ENCODE peak calls at places on chromosome 1, in five cellular contexts. M is body of pancreas, W is RWPE1, E is epithelial cell of esophagus, S is AG04449. I is an unnamed sample.

GRCh38 chr1:234188454-234188792 is 184.8 kb upstream of the COA6 start:
- DNase-seq in M (no peak), W (no peak), E (peak), S (no peak), I (peak)

GRCh38 chr1:210394281-210394798 is 65.6 kb downstream of the HHAT start:
- DNase-seq in M (no peak), W (no peak), E (no peak), S (no peak), I (peak)

GRCh38 chr1:76944942-76945341 is 77.7 kb downstream of the ST6GALNAC5 start:
- DNase-seq in M (no peak), W (no peak), E (no peak), S (no peak), I (no peak)

GRCh38 chr1:206803221-206803730 is 31.0 kb upstream of the IL10 start:
- DNase-seq in M (peak), W (no peak), E (no peak), S (no peak), I (peak)

GRCh38 chr1:67342002-67342890 is 34.6 kb downstream of the IL12RB2 start:
- DNase-seq in M (no peak), W (no peak), E (no peak), S (no peak), I (peak)

GRCh38 chr1:14913475-14914155 is 239.9 kb upstream of the TMEM51 start:
- DNase-seq in M (no peak), W (peak), E (peak), S (no peak), I (no peak)

GRCh38 chr1:109472779-109473178 is 6.4 kb downstream of the SYPL2 start:
- DNase-seq in M (no peak), W (no peak), E (no peak), S (no peak), I (no peak)

GRCh38 chr1:165644064-165644735 is 13.2 kb downstream of the MGST3 start:
- DNase-seq in M (no peak), W (no peak), E (peak), S (no peak), I (no peak)

GRCh38 chr1:42876009-42876408 is 29.6 kb downstream of the ZNF691 start:
- DNase-seq in M (no peak), W (no peak), E (no peak), S (no peak), I (no peak)

GRCh38 chr1:67013573-67013972 is 40.4 kb downstream of the SLC35D1 start:
- DNase-seq in M (no peak), W (peak), E (peak), S (no peak), I (peak)

GRCh38 chr1:172753964-172754363 is 95.1 kb downstream of the FASLG start:
- DNase-seq in M (no peak), W (no peak), E (no peak), S (no peak), I (peak)

GRCh38 chr1:19654386-19654785 is 10.3 kb downstream of the NBL1 start:
- DNase-seq in M (no peak), W (no peak), E (peak), S (no peak), I (no peak)

GRCh38 chr1:31617917-31618746 is 643 bp downstream of the HCRTR1 start:
- DNase-seq in M (peak), W (peak), E (peak), S (no peak), I (peak)

GRCh38 chr1:29159773-29160172 is 21.9 kb downstream of the SRSF4 start:
- DNase-seq in M (no peak), W (no peak), E (no peak), S (no peak), I (no peak)

GRCh38 chr1:28301368-28302174 is 27.3 kb upstream of the MED18 start:
- DNase-seq in M (no peak), W (no peak), E (no peak), S (no peak), I (no peak)

GRCh38 chr1:11842154-11843041 is 5.2 kb downstream of the NPPA start:
- DNase-seq in M (no peak), W (no peak), E (no peak), S (no peak), I (no peak)

GRCh38 chr1:175192111-175192629 is 406 bp downstream of the KIAA0040 start:
- DNase-seq in M (peak), W (no peak), E (peak), S (no peak), I (peak)

GRCh38 chr1:65527211-65527610 is 106.7 kb downstream of the LEPR start:
- DNase-seq in M (no peak), W (no peak), E (no peak), S (peak), I (no peak)

GRCh38 chr1:44135896-44136295 is 5.5 kb downstream of the KLF18 start:
- DNase-seq in M (no peak), W (no peak), E (no peak), S (no peak), I (no peak)

GRCh38 chr1:196464545-196464944 is 143.7 kb downstream of the KCNT2 start:
- DNase-seq in M (no peak), W (no peak), E (no peak), S (peak), I (no peak)

GRCh38 chr1:53562256-53562982 is 103.2 kb downstream of the DMRTB1 start:
- DNase-seq in M (peak), W (no peak), E (no peak), S (no peak), I (peak)

GRCh38 chr1:155531624-155532023 is 31.0 kb downstream of the ASH1L start:
- DNase-seq in M (no peak), W (no peak), E (no peak), S (no peak), I (no peak)

GRCh38 chr1:164320780-164321683 is 238.0 kb upstream of the PBX1 start:
- DNase-seq in M (peak), W (no peak), E (peak), S (no peak), I (no peak)

GRCh38 chr1:156249593-156249992 is 1.7 kb upstream of the PAQR6 start:
- DNase-seq in M (no peak), W (no peak), E (no peak), S (no peak), I (no peak)

GRCh38 chr1:237018896-237019295 is 14.7 kb upstream of the MT1HL1 start:
- DNase-seq in M (no peak), W (no peak), E (no peak), S (no peak), I (no peak)

GRCh38 chr1:107172450-107172849 is 31.6 kb downstream of the NTNG1 start:
- DNase-seq in M (no peak), W (no peak), E (no peak), S (no peak), I (no peak)

GRCh38 chr1:153547560-153548551 is 1.2 kb downstream of the S100A3 start:
- DNase-seq in M (no peak), W (no peak), E (peak), S (no peak), I (no peak)

GRCh38 chr1:116763787-116764465 is 9.7 kb downstream of the CD2 start:
- DNase-seq in M (peak), W (peak), E (peak), S (no peak), I (peak)

GRCh38 chr1:110291241-110292030 is 47.7 kb upstream of the RBM15 start:
- DNase-seq in M (no peak), W (no peak), E (no peak), S (no peak), I (no peak)

GRCh38 chr1:113451710-113452109 is 61.4 kb downstream of the MAGI3 start:
- DNase-seq in M (no peak), W (no peak), E (no peak), S (no peak), I (no peak)

GRCh38 chr1:70978623-70979022 is 69.0 kb downstream of the PTGER3 start:
- DNase-seq in M (peak), W (no peak), E (no peak), S (no peak), I (no peak)

GRCh38 chr1:183702813-183703198 is 49.7 kb upstream of the APOBEC4 start:
- DNase-seq in M (no peak), W (no peak), E (no peak), S (no peak), I (no peak)

GRCh38 chr1:84286071-84286470 is 15.4 kb upstream of the SAMD13 start:
- DNase-seq in M (no peak), W (no peak), E (peak), S (no peak), I (no peak)

GRCh38 chr1:11458811-11459275 is 20.1 kb upstream of the DISP3 start:
- DNase-seq in M (no peak), W (no peak), E (no peak), S (no peak), I (no peak)

GRCh38 chr1:3312894-3313578 is 141.4 kb upstream of the ARHGEF16 start:
- DNase-seq in M (peak), W (peak), E (peak), S (peak), I (peak)

GRCh38 chr1:60129916-60130315 is 56.3 kb upstream of the C1orf87 start:
- DNase-seq in M (no peak), W (no peak), E (no peak), S (no peak), I (no peak)

GRCh38 chr1:184223216-184223615 is 163.6 kb upstream of the C1orf21 start:
- DNase-seq in M (no peak), W (no peak), E (no peak), S (no peak), I (no peak)

GRCh38 chr1:53016705-53017104 is 45.3 kb upstream of the PODN start:
- DNase-seq in M (no peak), W (no peak), E (peak), S (no peak), I (no peak)

GRCh38 chr1:212292250-212292924 is 7.2 kb downstream of the PPP2R5A start:
- DNase-seq in M (no peak), W (no peak), E (no peak), S (no peak), I (no peak)

GRCh38 chr1:212295579-212295978 is 10.4 kb downstream of the PPP2R5A start:
- DNase-seq in M (no peak), W (no peak), E (no peak), S (no peak), I (no peak)

GRCh38 chr1:212291505-212292134 is 6.4 kb downstream of the PPP2R5A start:
- DNase-seq in M (no peak), W (peak), E (peak), S (no peak), I (no peak)

GRCh38 chr1:212294983-212295382 is 9.8 kb downstream of the PPP2R5A start:
- DNase-seq in M (no peak), W (no peak), E (peak), S (no peak), I (no peak)

GRCh38 chr1:212293579-212293978 is 8.4 kb downstream of the PPP2R5A start:
- DNase-seq in M (no peak), W (no peak), E (peak), S (no peak), I (no peak)
- TF ChIP-seq CTCF in M (no peak), W (no peak), E (peak), S (no peak), I (no peak)

GRCh38 chr1:5394111-5394510 is 598.1 kb downstream of the NPHP4 start:
- DNase-seq in M (no peak), W (no peak), E (no peak), S (no peak), I (peak)
- TF ChIP-seq CTCF in M (no peak), W (no peak), E (no peak), S (no peak), I (no peak)

GRCh38 chr1:9703681-9704080 is 52.1 kb downstream of the PIK3CD start:
- DNase-seq in M (no peak), W (no peak), E (no peak), S (no peak), I (no peak)
- TF ChIP-seq CTCF in M (no peak), W (no peak), E (no peak), S (no peak), I (no peak)

GRCh38 chr1:24849653-24850295 is 80.3 kb downstream of the RUNX3 start:
- DNase-seq in M (no peak), W (no peak), E (no peak), S (no peak), I (peak)
- TF ChIP-seq CTCF in M (no peak), W (no peak), E (peak), S (peak), I (no peak)

I was measured in activated CD8-positive, alpha-beta T cell treated with anti-CD3 and anti-CD28 coated beads for 36 hours.